ENCODE peak calls at places on chromosome 1, in four cellular contexts. W is brain microvascular endothelial cell, L is type B pancreatic cell, N is H1. K is an unnamed sample.

GRCh38 chr1:83418558-83418957 is 580.4 kb downstream of the TTLL7 start:
- DNase-seq in W (no peak), L (no peak), N (no peak), K (no peak)

GRCh38 chr1:116496898-116497297 is 73.9 kb downstream of the CD58 start:
- DNase-seq in W (no peak), L (no peak), N (no peak), K (no peak)

GRCh38 chr1:225460737-225461532 is 33.1 kb upstream of the LBR start:
- DNase-seq in W (no peak), L (no peak), N (no peak), K (no peak)

GRCh38 chr1:7048395-7048794 is 263.1 kb downstream of the CAMTA1 start:
- DNase-seq in W (no peak), L (no peak), N (no peak), K (no peak)

GRCh38 chr1:904271-904950 is 19.3 kb upstream of the SAMD11 start:
- DNase-seq in W (peak), L (peak), N (peak), K (peak)

GRCh38 chr1:39540504-39541031 is 36.0 kb downstream of the PABPC4 start:
- DNase-seq in W (peak), L (no peak), N (no peak), K (peak)

GRCh38 chr1:27804791-27805190 is 25.8 kb upstream of the PPP1R8 start:
- DNase-seq in W (no peak), L (no peak), N (no peak), K (no peak)

GRCh38 chr1:170010443-170010842 is 64.1 kb downstream of the KIFAP3 start:
- DNase-seq in W (peak), L (no peak), N (no peak), K (no peak)

GRCh38 chr1:189211742-189212141 is 1265.9 kb downstream of the BRINP3 start:
- DNase-seq in W (no peak), L (no peak), N (no peak), K (no peak)

GRCh38 chr1:28971980-28972771 is 57.8 kb downstream of the EPB41 start:
- DNase-seq in W (peak), L (no peak), N (no peak), K (no peak)

GRCh38 chr1:12052997-12053686 is 10.0 kb upstream of the TNFRSF8 start:
- DNase-seq in W (no peak), L (no peak), N (no peak), K (no peak)

GRCh38 chr1:234478152-234478480 is 863 bp downstream of the TARBP1 start:
- DNase-seq in W (no peak), L (peak), N (peak), K (no peak)

GRCh38 chr1:222798111-222798510 is 16.7 kb upstream of the DISP1 start:
- DNase-seq in W (no peak), L (no peak), N (no peak), K (no peak)

GRCh38 chr1:2251786-2252185 is 23.7 kb downstream of the SKI start:
- DNase-seq in W (no peak), L (no peak), N (no peak), K (no peak)

GRCh38 chr1:112358798-112359408 is 37.1 kb upstream of the CTTNBP2NL start:
- DNase-seq in W (peak), L (no peak), N (peak), K (peak)

GRCh38 chr1:198018529-198018928 is 101.4 kb downstream of the LHX9 start:
- DNase-seq in W (peak), L (no peak), N (no peak), K (no peak)

GRCh38 chr1:18111605-18112297 is 4.2 kb downstream of the IGSF21 start:
- DNase-seq in W (no peak), L (no peak), N (no peak), K (no peak)

GRCh38 chr1:97379387-97380075 is 541.3 kb downstream of the DPYD start:
- DNase-seq in W (no peak), L (no peak), N (no peak), K (no peak)

GRCh38 chr1:176539018-176539417 is 76.0 kb downstream of the PAPPA2 start:
- DNase-seq in W (no peak), L (no peak), N (no peak), K (no peak)

GRCh38 chr1:61133048-61134019 is 51.0 kb downstream of the NFIA start:
- DNase-seq in W (no peak), L (no peak), N (no peak), K (no peak)

GRCh38 chr1:9960705-9961562 is 17.7 kb downstream of the NMNAT1 start:
- DNase-seq in W (no peak), L (no peak), N (peak), K (no peak)

GRCh38 chr1:150268342-150268705 is 492 bp downstream of the APH1A start:
- DNase-seq in W (no peak), L (no peak), N (no peak), K (no peak)

GRCh38 chr1:190452272-190452848 is 25.3 kb downstream of the BRINP3 start:
- DNase-seq in W (no peak), L (no peak), N (no peak), K (no peak)

K was measured in esophagus muscularis mucosa.